ENCODE peak calls at places on chromosomes 12 and 14, in six cellular contexts. M is vagina, X is prostate gland, O is GM23338, Y is transverse colon, R is GM12878. B is an unnamed sample.

GRCh38 chr12:93344876-93345275 is 32.8 kb upstream of the NUDT4 start:
- DNase-seq in M (no peak), X (no peak), O (no peak), Y (no peak), R (no peak), B (no peak)

GRCh38 chr12:57755454-57756372 is 810 bp downstream of the MARCHF9 start:
- DNase-seq in M (no peak), X (no peak), O (peak; percentile 53), Y (peak; percentile 70), R (no peak), B (no peak)

GRCh38 chr14:53168786-53169185 is 15.7 kb upstream of the DDHD1 start:
- DNase-seq in M (no peak), X (no peak), O (no peak), Y (no peak), R (no peak), B (no peak)

GRCh38 chr12:13033266-13033875 is 10.8 kb upstream of the FAM234B start:
- DNase-seq in M (no peak), X (no peak), O (no peak), Y (no peak), R (no peak), B (no peak)

GRCh38 chr12:93862424-93862823 is 185.2 kb downstream of the CRADD start:
- DNase-seq in M (no peak), X (no peak), O (no peak), Y (no peak), R (no peak), B (no peak)

GRCh38 chr14:32564591-32564990 is 235.5 kb downstream of the AKAP6 start:
- DNase-seq in M (no peak), X (peak; percentile 29), O (no peak), Y (no peak), R (no peak), B (no peak)

GRCh38 chr12:92539966-92540791 is 162.6 kb upstream of the PLEKHG7 start:
- DNase-seq in M (no peak), X (no peak), O (peak; percentile 41), Y (no peak), R (no peak), B (no peak)

GRCh38 chr12:13101854-13102375 is 1.6 kb downstream of the GSG1 start:
- DNase-seq in M (no peak), X (peak; percentile 64), O (no peak), Y (peak; percentile 39), R (no peak), B (peak; percentile 32)

GRCh38 chr14:95290769-95291440 is 28.8 kb downstream of the CLMN start:
- DNase-seq in M (peak; percentile 52), X (peak; percentile 63), O (peak; percentile 54), Y (peak; percentile 80), R (no peak), B (peak; percentile 85)

GRCh38 chr12:69027411-69027811 is 94.4 kb upstream of the CPM start:
- DNase-seq in M (no peak), X (no peak), O (no peak), Y (no peak), R (no peak), B (no peak)
- TF ChIP-seq POLR2AphosphoS5 in M (no peak), X (no peak), O (no peak), Y (no peak), R (no peak), B (no peak)

DNA sequence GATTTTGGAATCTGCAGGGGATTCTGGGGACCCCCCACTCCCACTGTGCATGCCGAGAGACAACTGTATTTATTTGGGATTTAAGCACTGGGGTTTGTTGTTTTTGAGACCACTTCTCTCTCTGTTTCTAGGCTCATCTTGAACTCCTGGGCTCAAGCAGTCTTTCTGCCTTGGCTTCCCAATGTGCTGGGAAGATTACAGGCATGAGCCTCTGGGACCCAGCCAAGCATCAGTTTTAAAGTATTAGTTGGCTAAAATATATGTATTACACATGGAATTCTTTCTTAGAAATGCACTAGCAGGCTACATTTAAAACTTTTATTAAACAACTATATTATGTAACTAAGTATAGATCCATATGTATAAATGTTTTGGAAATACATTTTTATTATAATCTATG is 78.3 kb downstream of the AEBP2 start:
- DNase-seq in M (no peak), X (no peak), O (no peak), Y (no peak), R (no peak), B (no peak)
- TF ChIP-seq CTCF in M (no peak), X (no peak), O (no peak), Y (no peak), R (no peak), B (no peak)

GRCh38 chr12:65825323-65825572 is 965 bp downstream of the HMGA2 start:
- DNase-seq in M (no peak), X (no peak), O (no peak), Y (no peak), R (no peak), B (no peak)

GRCh38 chr12:65824314-65824563 is at the start of gene HMGA2:
- DNase-seq in M (no peak), X (no peak), O (no peak), Y (no peak), R (no peak), B (no peak)

GRCh38 chr12:65826513-65827171 is 2.4 kb downstream of the HMGA2 start:
- DNase-seq in M (no peak), X (no peak), O (peak; percentile 26), Y (no peak), R (no peak), B (no peak)

GRCh38 chr12:65827827-65828231 is 3.5 kb downstream of the HMGA2 start:
- DNase-seq in M (no peak), X (no peak), O (peak; percentile 67), Y (no peak), R (no peak), B (no peak)

DNA sequence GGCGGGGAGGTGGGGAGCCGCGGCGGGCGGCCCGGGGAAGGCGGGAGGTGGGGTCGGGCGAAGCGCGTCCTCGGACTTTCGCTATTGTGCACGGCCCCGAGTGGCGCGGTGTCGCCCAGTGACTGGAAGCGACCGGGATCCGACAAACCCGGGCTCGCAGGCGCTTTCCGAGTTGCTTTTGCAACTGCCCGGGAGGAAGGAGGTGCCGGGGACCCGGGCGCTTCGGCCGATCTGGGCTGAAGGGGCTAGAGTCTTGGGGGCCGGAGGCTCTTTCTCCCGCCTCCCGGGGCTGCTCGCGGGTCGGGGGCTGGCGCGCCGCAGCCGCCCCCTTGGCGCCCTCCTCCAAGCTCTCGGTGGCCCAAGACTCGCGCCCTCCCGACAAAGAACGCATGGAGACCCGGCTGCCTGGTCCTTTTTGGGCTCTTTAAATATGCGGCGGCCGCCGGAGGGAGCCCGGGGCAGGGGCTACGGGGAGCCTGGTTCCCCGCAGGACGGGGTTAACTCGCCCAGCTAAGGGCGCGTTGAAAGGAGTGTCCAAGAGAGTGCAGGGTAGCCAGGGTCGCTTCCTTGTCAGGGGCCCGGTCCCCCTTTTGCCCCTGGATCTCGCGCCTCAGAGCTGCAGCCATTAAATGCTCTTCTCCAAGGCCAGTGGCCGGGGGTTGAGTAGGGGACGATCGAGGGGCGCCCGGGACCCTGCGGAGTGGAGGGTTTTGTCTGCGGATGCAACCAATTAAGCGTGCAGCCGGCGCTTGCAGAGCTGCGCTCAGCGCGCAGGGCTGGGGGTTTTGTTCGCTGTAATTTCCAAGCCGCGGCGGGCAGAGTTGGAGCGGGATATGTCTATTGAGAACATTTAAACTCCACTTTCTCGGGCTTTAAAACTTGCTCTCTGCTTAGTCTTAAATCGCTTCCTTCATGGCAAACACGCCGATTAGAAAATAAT is 1.6 kb downstream of the HMGA2 start:
- DNase-seq in M (no peak), X (no peak), O (peak; percentile 82), Y (peak; percentile 33), R (no peak), B (no peak)
- TF ChIP-seq POLR2AphosphoS5 in M (no peak), X (no peak), O (no peak), Y (no peak), R (no peak), B (no peak)

GRCh38 chr12:109739747-109740693 is 26.4 kb downstream of the FAM222A start:
- DNase-seq in M (no peak), X (no peak), O (peak; percentile 77), Y (no peak), R (no peak), B (peak; percentile 27)
- TF ChIP-seq CTCF in M (no peak), X (no peak), O (peak; percentile 85), Y (no peak), R (peak; percentile 35), B (no peak)

DNA sequence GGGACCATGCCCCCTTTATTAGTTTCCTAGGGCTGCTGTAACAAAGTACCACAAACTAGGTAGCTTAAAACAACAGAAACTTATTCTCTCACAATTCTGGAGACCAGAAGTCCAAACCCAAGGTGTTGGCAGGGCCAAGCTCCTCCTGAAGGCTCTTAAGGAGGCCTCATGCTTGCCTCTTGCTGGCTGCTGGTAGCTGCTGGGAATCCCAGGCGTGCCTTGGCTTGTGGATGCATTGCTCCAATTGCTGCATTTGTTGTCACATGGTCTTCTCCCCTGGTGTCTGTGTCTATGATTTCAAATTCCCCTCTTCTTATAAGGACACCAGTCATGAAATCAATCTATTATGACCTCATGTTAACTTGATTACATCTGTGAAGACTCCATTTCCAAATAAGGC is 11.2 kb downstream of the SLC17A8 start:
- DNase-seq in M (no peak), X (no peak), O (no peak), Y (no peak), R (no peak), B (no peak)
- TF ChIP-seq POLR2AphosphoS5 in M (no peak), X (no peak), O (no peak), Y (no peak), R (no peak), B (no peak)

GRCh38 chr12:116565963-116566362 is 6.8 kb downstream of the MAP1LC3B2 start:
- DNase-seq in M (no peak), X (peak; percentile 57), O (no peak), Y (no peak), R (no peak), B (peak; percentile 46)

GRCh38 chr12:116564080-116564479 is 4.9 kb downstream of the MAP1LC3B2 start:
- DNase-seq in M (no peak), X (no peak), O (no peak), Y (no peak), R (no peak), B (no peak)

GRCh38 chr12:116563262-116563661 is 4.1 kb downstream of the MAP1LC3B2 start:
- DNase-seq in M (no peak), X (no peak), O (no peak), Y (no peak), R (no peak), B (no peak)

GRCh38 chr12:116571089-116571488 is 11.9 kb downstream of the MAP1LC3B2 start:
- DNase-seq in M (no peak), X (no peak), O (no peak), Y (no peak), R (no peak), B (no peak)

GRCh38 chr12:116568203-116568602 is 9.0 kb downstream of the MAP1LC3B2 start:
- DNase-seq in M (no peak), X (no peak), O (no peak), Y (no peak), R (no peak), B (no peak)
- TF ChIP-seq CTCF in M (no peak), X (no peak), O (no peak), Y (no peak), R (no peak), B (no peak)

GRCh38 chr14:103998027-103998426 is 55.7 kb upstream of the RD3L start:
- DNase-seq in M (no peak), X (no peak), O (no peak), Y (no peak), R (no peak), B (no peak)
- TF ChIP-seq POLR2AphosphoS5 in M (no peak), X (no peak), O (no peak), Y (no peak), R (no peak), B (no peak)

GRCh38 chr12:29148065-29148957 is 767 bp upstream of the FAR2 start:
- DNase-seq in M (no peak), X (no peak), O (no peak), Y (peak; percentile 71), R (no peak), B (no peak)
- TF ChIP-seq CTCF in M (no peak), X (no peak), O (peak; percentile 2), Y (no peak), R (no peak), B (no peak)

B was measured in breast epithelium.